ENCODE peak calls at places on chromosomes 7 and 10, in six cellular contexts. X, E, N, G, Q and D are unnamed samples.
A peak's percentile ranks its signal among the peaks of the same experiment; 100 is the strongest.

GRCh38 chr7:139783647-139784385 is 6.0 kb upstream of the HIPK2 start:
- DNase-seq in X (no peak), E (no peak), N (no peak), G (no peak), Q (no peak), D (no peak)

GRCh38 chr10:130396044-130396443 is 259.9 kb downstream of the GLRX3 start:
- DNase-seq in X (no peak), E (no peak), N (no peak), G (no peak), Q (no peak), D (no peak)

GRCh38 chr10:124685251-124685650 is 58.9 kb downstream of the FAM53B start:
- DNase-seq in X (no peak), E (no peak), N (no peak), G (no peak), Q (peak; percentile 79), D (no peak)

GRCh38 chr7:6106140-6106904 is 75.1 kb downstream of the ANKRD61 start:
- DNase-seq in X (no peak), E (peak; percentile 4), N (peak; percentile 52), G (no peak), Q (no peak), D (peak; percentile 12)

GRCh38 chr10:25902002-25902401 is 32.0 kb upstream of the MYO3A start:
- DNase-seq in X (no peak), E (no peak), N (no peak), G (no peak), Q (no peak), D (no peak)

GRCh38 chr10:5504146-5505072 is 5.0 kb upstream of the CALML5 start:
- DNase-seq in X (no peak), E (no peak), N (no peak), G (no peak), Q (peak; percentile 42), D (no peak)

GRCh38 chr10:51706225-51706624 is 6.8 kb upstream of the CSTF2T start:
- DNase-seq in X (no peak), E (peak; percentile 8), N (no peak), G (no peak), Q (peak; percentile 67), D (no peak)

GRCh38 chr7:23470290-23471089 is at the start of gene IGF2BP3:
- DNase-seq in X (no peak), E (no peak), N (peak; percentile 41), G (no peak), Q (no peak), D (no peak)

GRCh38 chr7:80210400-80210799 is 75.8 kb downstream of the GNAI1 start:
- DNase-seq in X (no peak), E (no peak), N (no peak), G (no peak), Q (no peak), D (no peak)

GRCh38 chr10:132302421-132302820 is 5.3 kb downstream of the STK32C start:
- DNase-seq in X (no peak), E (no peak), N (no peak), G (no peak), Q (peak; percentile 52), D (no peak)

GRCh38 chr10:123999261-123999660 is 94.1 kb downstream of the CHST15 start:
- DNase-seq in X (no peak), E (no peak), N (no peak), G (no peak), Q (no peak), D (no peak)

GRCh38 chr10:131514454-131514853 is 202.9 kb upstream of the TCERG1L start:
- DNase-seq in X (no peak), E (no peak), N (no peak), G (no peak), Q (no peak), D (no peak)

GRCh38 chr7:50696810-50697582 is 85.7 kb downstream of the GRB10 start:
- DNase-seq in X (no peak), E (no peak), N (no peak), G (no peak), Q (no peak), D (no peak)

GRCh38 chr10:5977471-5978370 is at the start of gene IL15RA:
- DNase-seq in X (peak; percentile 68), E (no peak), N (peak; percentile 82), G (peak; percentile 76), Q (peak; percentile 78), D (no peak)

GRCh38 chr10:46540412-46541016 is 15.9 kb downstream of the GPRIN2 start:
- DNase-seq in X (no peak), E (no peak), N (no peak), G (no peak), Q (peak; percentile 48), D (no peak)